ENCODE peak calls at places on chromosomes 4 and X, in seven cellular contexts. One of them, this sample, is unnamed.

GRCh38 chr4:1150875-1151274 is 21.5 kb downstream of the SPON2 start:
- DNase-seq in pancreas: no peak
- DNase-seq in MM.1S: no peak
- DNase-seq in left lung: no peak
- DNase-seq in right cardiac atrium: no peak
- DNase-seq in IMR-90: no peak
- DNase-seq in SJSA1: no peak
- DNase-seq in this sample: no peak

GRCh38 chrX:129586446-129586845 is 46.4 kb downstream of the OCRL start:
- DNase-seq in pancreas: no peak
- DNase-seq in MM.1S: no peak
- DNase-seq in left lung: no peak
- DNase-seq in right cardiac atrium: no peak
- DNase-seq in IMR-90: no peak
- DNase-seq in SJSA1: no peak
- DNase-seq in this sample: no peak

GRCh38 chr4:110195561-110196205 is 2.7 kb downstream of the ELOVL6 start:
- DNase-seq in pancreas: no peak
- DNase-seq in MM.1S: no peak
- DNase-seq in left lung: no peak
- DNase-seq in right cardiac atrium: no peak
- DNase-seq in IMR-90: peak; percentile 17
- DNase-seq in SJSA1: no peak
- DNase-seq in this sample: no peak

GRCh38 chr4:156294577-156294976 is 340.9 kb upstream of the CTSO start:
- DNase-seq in pancreas: no peak
- DNase-seq in MM.1S: peak; percentile 70
- DNase-seq in left lung: no peak
- DNase-seq in right cardiac atrium: no peak
- DNase-seq in IMR-90: peak; percentile 87
- DNase-seq in SJSA1: peak; percentile 54
- DNase-seq in this sample: no peak

GRCh38 chrX:110053453-110053852 is 50.5 kb downstream of the TMEM164 start:
- DNase-seq in pancreas: no peak
- DNase-seq in MM.1S: no peak
- DNase-seq in left lung: no peak
- DNase-seq in right cardiac atrium: no peak
- DNase-seq in IMR-90: no peak
- DNase-seq in SJSA1: no peak
- DNase-seq in this sample: no peak

GRCh38 chr4:125322363-125322730 is 7.6 kb downstream of the FAT4 start:
- DNase-seq in pancreas: no peak
- DNase-seq in MM.1S: no peak
- DNase-seq in left lung: no peak
- DNase-seq in right cardiac atrium: no peak
- DNase-seq in IMR-90: peak; percentile 35
- DNase-seq in SJSA1: peak; percentile 52
- DNase-seq in this sample: no peak

GRCh38 chr4:158667651-158668198 is 4.0 kb downstream of the C4orf46 start:
- DNase-seq in pancreas: no peak
- DNase-seq in MM.1S: no peak
- DNase-seq in left lung: no peak
- DNase-seq in right cardiac atrium: no peak
- DNase-seq in IMR-90: peak; percentile 25
- DNase-seq in SJSA1: no peak
- DNase-seq in this sample: no peak

GRCh38 chrX:154374361-154375155 is at the start of gene FLNA:
- DNase-seq in pancreas: peak; percentile 64
- DNase-seq in MM.1S: peak; percentile 34
- DNase-seq in left lung: peak; percentile 87
- DNase-seq in right cardiac atrium: no peak
- DNase-seq in IMR-90: no peak
- DNase-seq in SJSA1: no peak
- DNase-seq in this sample: peak; percentile 49

GRCh38 chr4:89268572-89269180 is 38.9 kb downstream of the GPRIN3 start:
- DNase-seq in pancreas: no peak
- DNase-seq in MM.1S: no peak
- DNase-seq in left lung: no peak
- DNase-seq in right cardiac atrium: no peak
- DNase-seq in IMR-90: no peak
- DNase-seq in SJSA1: no peak
- DNase-seq in this sample: no peak

GRCh38 chrX:124212622-124213021 is 119.8 kb upstream of the TEX13D start:
- DNase-seq in pancreas: no peak
- DNase-seq in MM.1S: peak; percentile 84
- DNase-seq in left lung: no peak
- DNase-seq in right cardiac atrium: no peak
- DNase-seq in IMR-90: no peak
- DNase-seq in SJSA1: no peak
- DNase-seq in this sample: no peak

GRCh38 chr4:89741768-89742167 is 95.2 kb downstream of the SNCA start:
- DNase-seq in pancreas: no peak
- DNase-seq in MM.1S: no peak
- DNase-seq in left lung: no peak
- DNase-seq in right cardiac atrium: no peak
- DNase-seq in IMR-90: no peak
- DNase-seq in SJSA1: no peak
- DNase-seq in this sample: no peak

GRCh38 chr4:100795581-100795980 is 277.8 kb upstream of the EMCN start:
- DNase-seq in pancreas: no peak
- DNase-seq in MM.1S: no peak
- DNase-seq in left lung: no peak
- DNase-seq in right cardiac atrium: no peak
- DNase-seq in IMR-90: no peak
- DNase-seq in SJSA1: no peak
- DNase-seq in this sample: no peak

GRCh38 chr4:138835833-138836521 is 179.6 kb upstream of the NOCT start:
- DNase-seq in pancreas: peak; percentile 11
- DNase-seq in MM.1S: peak; percentile 8
- DNase-seq in left lung: no peak
- DNase-seq in right cardiac atrium: peak; percentile 17
- DNase-seq in IMR-90: peak; percentile 13
- DNase-seq in SJSA1: no peak
- DNase-seq in this sample: no peak

GRCh38 chrX:131262738-131263679 is 26.1 kb downstream of the IGSF1 start:
- DNase-seq in pancreas: peak; percentile 54
- DNase-seq in MM.1S: peak; percentile 54
- DNase-seq in left lung: no peak
- DNase-seq in right cardiac atrium: no peak
- DNase-seq in IMR-90: no peak
- DNase-seq in SJSA1: no peak
- DNase-seq in this sample: no peak

GRCh38 chr4:89072921-89073320 is 15.9 kb upstream of the FAM13A start:
- DNase-seq in pancreas: peak; percentile 28
- DNase-seq in MM.1S: no peak
- DNase-seq in left lung: no peak
- DNase-seq in right cardiac atrium: no peak
- DNase-seq in IMR-90: no peak
- DNase-seq in SJSA1: no peak
- DNase-seq in this sample: no peak

GRCh38 chrX:43655151-43655676 is 885 bp upstream of the MAOA start:
- DNase-seq in pancreas: peak; percentile 50
- DNase-seq in MM.1S: peak; percentile 33
- DNase-seq in left lung: no peak
- DNase-seq in right cardiac atrium: peak; percentile 37
- DNase-seq in IMR-90: peak; percentile 3
- DNase-seq in SJSA1: peak; percentile 41
- DNase-seq in this sample: peak; percentile 43

GRCh38 chr4:158131037-158131436 is 41.8 kb downstream of the GASK1B start:
- DNase-seq in pancreas: no peak
- DNase-seq in MM.1S: no peak
- DNase-seq in left lung: no peak
- DNase-seq in right cardiac atrium: no peak
- DNase-seq in IMR-90: no peak
- DNase-seq in SJSA1: no peak
- DNase-seq in this sample: no peak

GRCh38 chrX:95539041-95539440 is 1145.6 kb upstream of the DIAPH2 start:
- DNase-seq in pancreas: no peak
- DNase-seq in MM.1S: no peak
- DNase-seq in left lung: no peak
- DNase-seq in right cardiac atrium: no peak
- DNase-seq in IMR-90: no peak
- DNase-seq in SJSA1: no peak
- DNase-seq in this sample: no peak

GRCh38 chrX:14997271-14997670 is 124.0 kb downstream of the MOSPD2 start:
- DNase-seq in pancreas: no peak
- DNase-seq in MM.1S: no peak
- DNase-seq in left lung: no peak
- DNase-seq in right cardiac atrium: no peak
- DNase-seq in IMR-90: no peak
- DNase-seq in SJSA1: no peak
- DNase-seq in this sample: no peak

GRCh38 chr4:80185787-80186548 is 11.3 kb upstream of the PRDM8 start:
- DNase-seq in pancreas: no peak
- DNase-seq in MM.1S: no peak
- DNase-seq in left lung: no peak
- DNase-seq in right cardiac atrium: no peak
- DNase-seq in IMR-90: peak; percentile 35
- DNase-seq in SJSA1: no peak
- DNase-seq in this sample: no peak

GRCh38 chr4:80183196-80184052 is 13.9 kb upstream of the PRDM8 start:
- DNase-seq in pancreas: no peak
- DNase-seq in MM.1S: no peak
- DNase-seq in left lung: no peak
- DNase-seq in right cardiac atrium: peak; percentile 39
- DNase-seq in IMR-90: no peak
- DNase-seq in SJSA1: no peak
- DNase-seq in this sample: peak; percentile 43

GRCh38 chr4:80184791-80185756 is 12.2 kb upstream of the PRDM8 start:
- DNase-seq in pancreas: no peak
- DNase-seq in MM.1S: peak; percentile 23
- DNase-seq in left lung: peak; percentile 81
- DNase-seq in right cardiac atrium: no peak
- DNase-seq in IMR-90: no peak
- DNase-seq in SJSA1: no peak
- DNase-seq in this sample: no peak

GRCh38 chr4:80182237-80182866 is 15.0 kb upstream of the PRDM8 start:
- DNase-seq in pancreas: no peak
- DNase-seq in MM.1S: no peak
- DNase-seq in left lung: no peak
- DNase-seq in right cardiac atrium: no peak
- DNase-seq in IMR-90: no peak
- DNase-seq in SJSA1: no peak
- DNase-seq in this sample: no peak

DNA sequence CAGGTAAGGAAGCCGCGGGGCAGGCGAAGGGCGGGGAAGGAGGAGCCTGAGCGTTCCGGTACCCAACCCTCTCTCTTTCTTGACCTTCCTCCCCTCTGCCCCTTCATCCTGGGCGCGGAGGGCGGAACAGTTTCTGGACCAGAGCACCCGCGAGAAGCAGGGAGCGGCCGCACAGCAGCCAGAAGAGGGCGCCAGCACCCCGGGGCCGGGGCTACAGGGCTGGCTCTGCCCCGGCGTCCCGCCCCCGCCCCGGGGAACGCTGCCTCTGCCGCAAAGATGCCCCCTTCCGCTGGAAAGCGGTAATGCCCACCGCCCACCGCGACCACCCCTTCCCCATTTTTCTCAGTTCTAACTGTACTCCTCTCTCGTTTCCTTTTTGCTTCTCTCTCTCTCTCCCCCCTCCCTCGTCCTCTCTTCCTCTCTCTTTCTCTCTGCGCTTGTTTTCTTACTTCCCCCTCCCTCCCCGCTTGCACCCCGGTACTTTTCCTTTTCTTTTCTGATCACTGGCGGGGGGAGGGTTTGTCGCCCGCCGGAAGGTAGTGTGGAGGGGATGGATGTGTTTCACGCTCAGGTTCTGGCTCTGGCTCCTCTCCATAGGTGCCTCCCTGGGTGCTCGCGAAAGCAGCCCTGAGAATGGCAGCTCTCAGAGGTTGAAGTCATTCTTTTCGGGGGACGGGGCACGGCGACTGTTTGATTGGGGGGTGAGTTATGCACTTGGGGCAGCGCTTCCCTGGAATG is 13.1 kb upstream of the PRDM8 start:
- DNase-seq in pancreas: peak; percentile 72
- DNase-seq in MM.1S: peak; percentile 84
- DNase-seq in left lung: peak; percentile 98
- DNase-seq in right cardiac atrium: peak; percentile 89
- DNase-seq in IMR-90: peak; percentile 82
- DNase-seq in SJSA1: peak; percentile 87
- DNase-seq in this sample: peak; percentile 92
- H3K27me3 ChIP-seq in pancreas: no peaks in the 10 kb centered on the region
- H3K27me3 ChIP-seq in MM.1S: peaks cover 8% of the 10 kb centered on the region
- H3K27me3 ChIP-seq in left lung: peaks cover 43% of the 10 kb centered on the region
- H3K27me3 ChIP-seq in right cardiac atrium: no peaks in the 10 kb centered on the region
- H3K27me3 ChIP-seq in IMR-90: no peaks in the 10 kb centered on the region
- H3K27me3 ChIP-seq in SJSA1: no peaks in the 10 kb centered on the region
- H3K27me3 ChIP-seq in this sample: peaks cover 62% of the 10 kb centered on the region

DNA sequence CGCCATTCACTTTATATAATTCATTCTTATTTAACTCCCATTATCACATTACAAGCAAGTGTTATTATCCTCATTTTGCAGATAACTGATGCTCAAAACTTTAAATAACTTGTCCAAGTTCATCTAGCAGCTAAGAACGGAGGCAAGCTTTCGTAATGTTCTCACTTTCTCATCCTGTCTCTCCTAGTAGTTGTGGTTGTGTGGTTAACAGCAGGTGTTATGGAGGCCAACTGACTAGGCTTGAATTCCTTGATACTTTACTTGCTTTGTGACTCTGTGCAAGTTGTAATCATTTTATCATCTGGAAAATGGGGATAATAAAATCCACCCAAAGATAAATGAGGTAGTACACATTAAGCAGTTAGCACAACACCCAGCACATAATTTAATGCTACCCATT is 109.9 kb upstream of the PTPN13 start:
- DNase-seq in pancreas: no peak
- DNase-seq in MM.1S: peak; percentile 84
- DNase-seq in left lung: no peak
- DNase-seq in right cardiac atrium: no peak
- DNase-seq in IMR-90: no peak
- DNase-seq in SJSA1: no peak
- DNase-seq in this sample: no peak
- H3K27ac ChIP-seq in pancreas: no peak overlapping the region
- H3K27ac ChIP-seq in MM.1S: no peak overlapping the region
- H3K27ac ChIP-seq in left lung: no peak overlapping the region
- H3K27ac ChIP-seq in right cardiac atrium: no peak overlapping the region
- H3K27ac ChIP-seq in IMR-90: no peak overlapping the region
- H3K27ac ChIP-seq in SJSA1: no peak overlapping the region
- H3K27ac ChIP-seq in this sample: no peak overlapping the region

GRCh38 chr4:146640459-146641061 is 1.9 kb downstream of the POU4F2 start:
- DNase-seq in pancreas: no peak
- DNase-seq in MM.1S: no peak
- DNase-seq in left lung: no peak
- DNase-seq in right cardiac atrium: no peak
- DNase-seq in IMR-90: no peak
- DNase-seq in SJSA1: no peak
- DNase-seq in this sample: no peak
- H3K4me3 ChIP-seq in pancreas: no peak overlapping the region
- H3K4me3 ChIP-seq in MM.1S: no peak overlapping the region
- H3K4me3 ChIP-seq in left lung: no peak overlapping the region
- H3K4me3 ChIP-seq in right cardiac atrium: no peak overlapping the region
- H3K4me3 ChIP-seq in IMR-90: no peak overlapping the region
- H3K4me3 ChIP-seq in SJSA1: no peak overlapping the region
- H3K4me3 ChIP-seq in this sample: no peak overlapping the region

DNA sequence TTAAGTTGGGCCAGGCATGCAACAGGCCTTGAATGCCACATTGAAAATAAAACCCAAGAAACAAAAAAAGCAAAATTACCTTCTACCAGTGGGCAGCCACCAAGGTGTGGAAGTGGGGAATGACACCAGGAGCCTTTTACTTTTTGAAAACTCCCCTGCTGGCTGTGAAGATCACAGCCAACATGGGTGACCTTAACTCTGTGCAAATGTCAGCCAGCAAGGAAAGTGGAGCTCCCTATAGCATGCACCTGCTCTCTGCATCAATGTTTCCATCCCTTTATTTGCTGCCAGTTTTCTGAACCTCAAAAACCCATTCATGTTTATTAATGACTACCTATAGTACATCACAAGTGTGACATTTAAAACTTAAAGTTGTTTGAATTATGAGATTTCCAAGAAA is 63.7 kb downstream of the HS3ST1 start:
- DNase-seq in pancreas: no peak
- DNase-seq in MM.1S: no peak
- DNase-seq in left lung: no peak
- DNase-seq in right cardiac atrium: no peak
- DNase-seq in IMR-90: no peak
- DNase-seq in SJSA1: no peak
- DNase-seq in this sample: no peak
- H3K27me3 ChIP-seq in pancreas: no peaks in the 10 kb centered on the region
- H3K27me3 ChIP-seq in MM.1S: no peaks in the 10 kb centered on the region
- H3K27me3 ChIP-seq in left lung: no peaks in the 10 kb centered on the region
- H3K27me3 ChIP-seq in right cardiac atrium: no peaks in the 10 kb centered on the region
- H3K27me3 ChIP-seq in IMR-90: no peaks in the 10 kb centered on the region
- H3K27me3 ChIP-seq in SJSA1: no peaks in the 10 kb centered on the region
- H3K27me3 ChIP-seq in this sample: no peaks in the 10 kb centered on the region

This sample was measured in psoas muscle.